ENCODE peak calls at places on chromosomes 6 and 20, in five cellular contexts. K is neural progenitor cell; C is naive thymus-derived CD4-positive, alpha-beta T cell; E is pancreas; R is keratinocyte. Y is an unnamed sample. For H3K4me1, the result is how much of the 10 kb centered on the place peaks cover.

GRCh38 chr6:123967900-123968299 is 164.2 kb downstream of the NKAIN2 start:
- DNase-seq in K (no peak), C (no peak), E (no peak), R (no peak), Y (no peak)

GRCh38 chr6:44116643-44117382 is 10.4 kb downstream of the MRPL14 start:
- DNase-seq in K (no peak), C (no peak), E (peak), R (no peak), Y (no peak)

GRCh38 chr20:60011512-60012507 is 53.6 kb downstream of the CDH26 start:
- DNase-seq in K (no peak), C (no peak), E (no peak), R (no peak), Y (peak)

GRCh38 chr20:45290677-45291355 is 15.8 kb upstream of the RBPJL start:
- DNase-seq in K (peak), C (peak), E (peak), R (no peak), Y (peak)

GRCh38 chr20:50345712-50346371 is 155.2 kb downstream of the CEBPB start:
- DNase-seq in K (no peak), C (no peak), E (no peak), R (no peak), Y (no peak)

GRCh38 chr6:89655122-89655521 is 16.6 kb upstream of the LYRM2 start:
- DNase-seq in K (no peak), C (no peak), E (no peak), R (no peak), Y (no peak)

GRCh38 chr6:101597711-101598110 is 204.2 kb downstream of the GRIK2 start:
- DNase-seq in K (peak), C (no peak), E (no peak), R (no peak), Y (peak)

GRCh38 chr6:89951574-89952360 is 57.5 kb downstream of the GJA10 start:
- DNase-seq in K (peak), C (no peak), E (no peak), R (no peak), Y (no peak)

GRCh38 chr20:57600324-57601210 is 19.7 kb downstream of the ZBP1 start:
- DNase-seq in K (no peak), C (no peak), E (no peak), R (no peak), Y (no peak)

DNA sequence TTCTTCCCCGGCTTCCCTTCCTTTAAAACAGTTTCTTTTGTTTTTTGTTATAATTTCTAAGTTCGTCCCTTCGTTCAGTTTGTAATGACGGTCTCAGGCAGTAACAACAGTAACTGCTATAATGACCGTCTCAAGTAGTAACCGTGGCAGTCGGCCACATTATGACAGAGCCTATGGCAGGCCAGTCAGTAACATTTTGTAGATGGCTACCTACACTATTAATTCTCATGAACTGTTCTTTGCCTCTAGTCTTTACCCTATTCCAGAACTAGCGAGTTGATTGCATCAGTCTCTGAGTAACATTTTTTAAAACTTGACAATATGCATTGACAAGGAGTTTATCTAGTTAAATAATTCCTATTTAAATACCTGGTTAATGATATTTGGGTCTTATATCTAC is 43.0 kb upstream of the ADGRG6 start:
- DNase-seq in K (no peak), C (no peak), E (no peak), R (no peak), Y (no peak)
- H3K4me3 ChIP-seq in K (no peak), C (no peak), E (no peak), R (no peak), Y (no peak)

GRCh38 chr6:138540468-138540867 is 41.2 kb upstream of the NHSL1 start:
- DNase-seq in K (no peak), C (no peak), E (no peak), R (no peak), Y (no peak)
- H3K27ac ChIP-seq in K (no peak), C (no peak), E (no peak), R (no peak), Y (no peak)

GRCh38 chr6:167453082-167453446 is 128.2 kb downstream of the TTLL2 start:
- DNase-seq in K (no peak), C (no peak), E (no peak), R (no peak), Y (no peak)
- H3K4me1 ChIP-seq in K (under half), C (under half), E (under half), R (under half), Y (under half)

GRCh38 chr6:15250440-15251168 is 4.7 kb downstream of the JARID2 start:
- DNase-seq in K (no peak), C (no peak), E (no peak), R (no peak), Y (no peak)
- H3K4me3 ChIP-seq in K (no peak), C (no peak), E (no peak), R (no peak), Y (no peak)

DNA sequence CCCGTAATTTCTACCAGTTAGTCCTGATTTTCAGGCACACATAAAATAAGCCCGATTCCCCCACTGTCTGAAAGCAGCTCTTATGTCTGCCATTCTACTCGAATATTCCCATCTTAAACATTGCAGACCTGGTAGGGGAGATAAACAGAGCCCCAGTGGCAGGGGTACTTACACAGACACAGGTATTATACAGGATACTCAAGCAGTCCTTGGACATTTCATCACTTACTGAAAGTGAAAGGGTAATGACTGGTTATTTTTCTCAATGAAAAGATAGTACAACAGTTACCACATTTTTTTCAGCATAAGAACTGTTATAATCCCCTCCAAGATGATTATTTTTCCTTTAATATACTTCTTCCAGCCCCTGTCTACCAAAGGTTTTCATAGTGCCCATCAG is 37.8 kb downstream of the TRPC4AP start:
- DNase-seq in K (no peak), C (no peak), E (no peak), R (no peak), Y (no peak)
- H3K27ac ChIP-seq in K (no peak), C (no peak), E (no peak), R (no peak), Y (no peak)

GRCh38 chr6:6810727-6811126 is 222.2 kb downstream of the LY86 start:
- DNase-seq in K (no peak), C (no peak), E (no peak), R (no peak), Y (no peak)

GRCh38 chr6:6811151-6812002 is 222.9 kb downstream of the LY86 start:
- DNase-seq in K (peak), C (peak), E (peak), R (peak), Y (no peak)

GRCh38 chr6:6808343-6808742 is 219.8 kb downstream of the LY86 start:
- DNase-seq in K (no peak), C (no peak), E (no peak), R (no peak), Y (no peak)

GRCh38 chr6:6806793-6807518 is 218.4 kb downstream of the LY86 start:
- DNase-seq in K (no peak), C (no peak), E (no peak), R (no peak), Y (no peak)

DNA sequence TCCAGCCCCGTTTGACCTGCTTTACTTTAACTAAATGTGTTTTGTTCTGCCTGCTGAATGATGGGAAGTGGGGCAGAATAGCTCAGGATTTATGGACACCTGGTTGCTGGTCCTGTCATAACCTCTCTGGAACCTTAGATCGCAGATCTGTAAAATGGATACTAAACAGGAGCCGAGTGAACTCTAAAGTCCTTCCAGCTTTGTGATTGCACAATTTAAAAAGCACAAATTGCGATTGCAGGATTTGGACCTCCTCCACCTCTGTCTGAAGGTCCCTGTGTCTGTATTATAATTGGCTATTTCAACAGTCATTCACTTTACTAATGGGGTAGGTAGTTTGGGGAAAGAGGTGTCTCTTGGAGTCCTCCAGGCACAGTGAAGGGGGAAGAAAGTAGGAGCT is 220.4 kb downstream of the LY86 start:
- DNase-seq in K (no peak), C (no peak), E (no peak), R (no peak), Y (no peak)
- H3K4me1 ChIP-seq in K (under half), C (under half), E (under half), R (under half), Y (under half)

GRCh38 chr6:48111575-48111974 is 578 bp upstream of the PTCHD4 start:
- DNase-seq in K (peak), C (no peak), E (no peak), R (no peak), Y (no peak)

GRCh38 chr6:48113130-48113529 is 2.1 kb upstream of the PTCHD4 start:
- DNase-seq in K (peak), C (no peak), E (no peak), R (no peak), Y (no peak)

GRCh38 chr6:48110436-48111142 is 408 bp downstream of the PTCHD4 start:
- DNase-seq in K (no peak), C (no peak), E (no peak), R (no peak), Y (no peak)

GRCh38 chr6:48111143-48111506 is at the start of gene PTCHD4:
- DNase-seq in K (peak), C (no peak), E (no peak), R (peak), Y (peak)

GRCh38 chr6:48109902-48110301 is 1.1 kb downstream of the PTCHD4 start:
- DNase-seq in K (no peak), C (no peak), E (no peak), R (no peak), Y (no peak)
- H3K4me3 ChIP-seq in K (peak), C (no peak), E (no peak), R (peak), Y (peak)

DNA sequence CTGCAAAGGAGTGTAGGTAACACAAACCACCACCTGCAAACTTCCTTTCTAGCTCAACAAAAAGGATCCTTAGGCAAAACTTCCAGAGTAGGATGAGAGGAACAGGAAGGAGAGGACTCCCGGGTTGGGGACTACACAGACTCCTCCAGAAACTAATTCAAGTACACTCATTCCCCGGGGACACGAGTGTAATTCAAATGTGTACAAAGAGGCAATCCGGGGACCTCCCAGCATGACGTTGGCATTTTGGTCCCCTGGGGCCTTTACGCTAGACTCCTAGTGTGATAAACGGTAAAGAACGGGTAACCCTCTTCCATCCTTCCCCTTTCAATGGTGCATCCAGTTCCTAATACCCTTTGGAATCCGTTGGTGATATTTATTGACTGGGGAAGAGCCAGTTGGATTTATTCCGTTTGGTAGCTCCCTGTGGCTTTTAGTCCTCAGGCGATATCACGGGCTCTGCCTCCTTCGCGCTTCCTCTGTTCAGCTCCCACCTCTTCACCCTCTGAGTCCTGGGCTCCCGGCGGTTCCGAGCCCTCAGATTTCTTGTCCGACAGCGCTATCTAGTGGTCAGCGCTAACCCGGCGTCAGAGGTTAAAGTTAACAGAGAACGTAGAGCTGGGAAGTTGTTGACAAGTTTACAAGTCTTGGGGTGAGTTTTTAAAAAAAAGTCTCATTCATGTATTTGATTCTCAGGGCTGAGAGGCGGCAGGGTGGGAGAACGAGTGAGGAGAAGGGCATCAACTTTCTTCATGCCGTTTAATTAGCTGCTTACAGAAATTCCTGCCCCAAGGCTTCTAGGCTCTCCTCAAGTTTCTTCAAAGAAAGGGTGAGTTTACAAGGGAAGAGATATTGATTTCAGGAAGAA is 2.9 kb upstream of the COL12A1 start:
- DNase-seq in K (peak), C (peak), E (peak), R (no peak), Y (peak)
- H3K27ac ChIP-seq in K (no peak), C (no peak), E (no peak), R (no peak), Y (no peak)

GRCh38 chr6:139536751-139537617 is 162.5 kb upstream of the CITED2 start:
- DNase-seq in K (no peak), C (no peak), E (peak), R (no peak), Y (no peak)

GRCh38 chr6:139538366-139538765 is 163.9 kb upstream of the CITED2 start:
- DNase-seq in K (no peak), C (no peak), E (no peak), R (no peak), Y (no peak)

GRCh38 chr6:139542351-139542750 is 167.9 kb upstream of the CITED2 start:
- DNase-seq in K (no peak), C (no peak), E (no peak), R (no peak), Y (no peak)

GRCh38 chr6:139539852-139540251 is 165.4 kb upstream of the CITED2 start:
- DNase-seq in K (no peak), C (no peak), E (peak), R (peak), Y (peak)

GRCh38 chr6:139540276-139540675 is 165.8 kb upstream of the CITED2 start:
- DNase-seq in K (no peak), C (no peak), E (no peak), R (no peak), Y (peak)
- H3K4me1 ChIP-seq in K (under half), C (under half), E (under half), R (under half), Y (under half)

Y was measured in SJCRH30.